ENCODE peak calls at places on chromosomes 5 and 9, in six cellular contexts. W, Y, E, L, A and M are unnamed samples.

GRCh38 chr5:155082401-155082800 is 68.8 kb downstream of the KIF4B start:
- DNase-seq in A (no peak), L (no peak), Y (peak; percentile 30), W (no peak), E (no peak), M (no peak)

GRCh38 chr5:68433921-68434879 is 218.6 kb downstream of the PIK3R1 start:
- DNase-seq in L (peak; percentile 74), W (peak; percentile 84), E (no peak), A (no peak), Y (peak; percentile 81), M (peak; percentile 60)

GRCh38 chr5:175124251-175124813 is 319.6 kb downstream of the DRD1 start:
- DNase-seq in L (no peak), W (no peak), A (no peak), E (no peak), Y (no peak), M (no peak)

GRCh38 chr9:38339087-38339486 is 53.4 kb upstream of the ALDH1B1 start:
- DNase-seq in L (no peak), Y (no peak), W (no peak), A (no peak), E (no peak), M (no peak)

GRCh38 chr9:128882677-128883590 is 1.0 kb downstream of the LRRC8A start:
- DNase-seq in L (no peak), A (no peak), E (peak; percentile 34), W (no peak), Y (no peak), M (no peak)

GRCh38 chr9:90458485-90458884 is 184.1 kb downstream of the DIRAS2 start:
- DNase-seq in L (no peak), E (no peak), A (peak; percentile 18), Y (no peak), W (no peak), M (peak; percentile 65)

GRCh38 chr5:2149196-2149541 is 266.4 kb upstream of the IRX4 start:
- DNase-seq in E (peak; percentile 71), L (no peak), Y (no peak), A (no peak), W (no peak), M (no peak)

GRCh38 chr5:68587181-68587580 is 371.6 kb downstream of the PIK3R1 start:
- DNase-seq in A (no peak), W (no peak), E (no peak), L (no peak), Y (no peak), M (no peak)

GRCh38 chr5:177300236-177300880 is 3.2 kb downstream of the RAB24 start:
- DNase-seq in Y (peak; percentile 39), W (peak; percentile 63), A (no peak), E (no peak), L (peak; percentile 52), M (peak; percentile 78)

GRCh38 chr5:102961671-102962070 is 158.3 kb downstream of the GIN1 start:
- DNase-seq in A (no peak), E (no peak), L (no peak), Y (no peak), W (no peak), M (no peak)

GRCh38 chr5:28707706-28708105 is 1669.3 kb upstream of the CDH9 start:
- DNase-seq in E (no peak), L (no peak), Y (no peak), W (no peak), A (no peak), M (no peak)

GRCh38 chr5:68376931-68377330 is 161.4 kb downstream of the PIK3R1 start:
- DNase-seq in W (no peak), Y (peak; percentile 2), E (no peak), A (no peak), L (no peak), M (no peak)

GRCh38 chr5:141637266-141637692 is 482 bp downstream of the RELL2 start:
- DNase-seq in W (peak; percentile 46), L (peak; percentile 40), Y (no peak), E (peak; percentile 70), A (peak; percentile 19), M (peak; percentile 61)